ENCODE peak calls at places on chromosomes 3 and 15, in five cellular contexts. One of them, this sample, is unnamed.

GRCh38 chr3:87765256-87765655 is 293.5 kb downstream of the CGGBP1 start:
- DNase-seq in mesendoderm: no peak
- DNase-seq in IMR-90: no peak
- DNase-seq in H9: no peak
- DNase-seq in neuronal stem cell: no peak
- DNase-seq in this sample: no peak

GRCh38 chr3:111072016-111072891 is 638 bp downstream of the NECTIN3 start:
- DNase-seq in neuronal stem cell: no peak
- DNase-seq in mesendoderm: no peak
- DNase-seq in H9: peak; percentile 42
- DNase-seq in IMR-90: peak; percentile 25
- DNase-seq in this sample: peak; percentile 36

GRCh38 chr15:70794596-70795310 is 31.4 kb upstream of the UACA start:
- DNase-seq in neuronal stem cell: no peak
- DNase-seq in mesendoderm: no peak
- DNase-seq in H9: no peak
- DNase-seq in IMR-90: peak; percentile 66
- DNase-seq in this sample: no peak

GRCh38 chr3:21020681-21021080 is 730.3 kb downstream of the ZNF385D start:
- DNase-seq in neuronal stem cell: no peak
- DNase-seq in mesendoderm: no peak
- DNase-seq in H9: no peak
- DNase-seq in IMR-90: no peak
- DNase-seq in this sample: no peak

GRCh38 chr3:14524920-14525660 is 15.1 kb downstream of the GRIP2 start:
- DNase-seq in IMR-90: no peak
- DNase-seq in H9: peak; percentile 15
- DNase-seq in mesendoderm: no peak
- DNase-seq in neuronal stem cell: no peak
- DNase-seq in this sample: no peak

GRCh38 chr3:163916596-163917560 is 1161.4 kb downstream of the SI start:
- DNase-seq in mesendoderm: peak; percentile 35
- DNase-seq in neuronal stem cell: peak; percentile 3
- DNase-seq in H9: no peak
- DNase-seq in IMR-90: no peak
- DNase-seq in this sample: peak; percentile 76

GRCh38 chr15:77542491-77543001 is 90.2 kb downstream of the LINGO1 start:
- DNase-seq in H9: no peak
- DNase-seq in IMR-90: peak; percentile 53
- DNase-seq in neuronal stem cell: no peak
- DNase-seq in mesendoderm: peak; percentile 53
- DNase-seq in this sample: no peak

GRCh38 chr15:66142341-66142740 is 111.2 kb downstream of the MEGF11 start:
- DNase-seq in H9: no peak
- DNase-seq in IMR-90: no peak
- DNase-seq in neuronal stem cell: no peak
- DNase-seq in mesendoderm: no peak
- DNase-seq in this sample: no peak

GRCh38 chr15:78768531-78769408 is 42.5 kb downstream of the ADAMTS7 start:
- DNase-seq in neuronal stem cell: no peak
- DNase-seq in IMR-90: no peak
- DNase-seq in H9: no peak
- DNase-seq in mesendoderm: no peak
- DNase-seq in this sample: no peak

GRCh38 chr3:149373235-149374125 is 4.0 kb downstream of the TM4SF1 start:
- DNase-seq in H9: no peak
- DNase-seq in mesendoderm: no peak
- DNase-seq in neuronal stem cell: no peak
- DNase-seq in IMR-90: peak; percentile 85
- DNase-seq in this sample: peak; percentile 27

GRCh38 chr15:66253643-66254363 is at the start of gene MEGF11:
- DNase-seq in IMR-90: peak; percentile 28
- DNase-seq in mesendoderm: peak; percentile 81
- DNase-seq in neuronal stem cell: no peak
- DNase-seq in H9: peak; percentile 78
- DNase-seq in this sample: no peak

GRCh38 chr15:32030795-32031194 is 480 bp downstream of the CHRNA7 start:
- DNase-seq in IMR-90: no peak
- DNase-seq in mesendoderm: peak; percentile 52
- DNase-seq in H9: peak; percentile 41
- DNase-seq in neuronal stem cell: no peak
- DNase-seq in this sample: no peak

GRCh38 chr3:174170248-174170647 is 688.9 kb upstream of the NAALADL2 start:
- DNase-seq in IMR-90: peak; percentile 10
- DNase-seq in mesendoderm: peak; percentile 63
- DNase-seq in neuronal stem cell: no peak
- DNase-seq in H9: no peak
- DNase-seq in this sample: no peak

DNA sequence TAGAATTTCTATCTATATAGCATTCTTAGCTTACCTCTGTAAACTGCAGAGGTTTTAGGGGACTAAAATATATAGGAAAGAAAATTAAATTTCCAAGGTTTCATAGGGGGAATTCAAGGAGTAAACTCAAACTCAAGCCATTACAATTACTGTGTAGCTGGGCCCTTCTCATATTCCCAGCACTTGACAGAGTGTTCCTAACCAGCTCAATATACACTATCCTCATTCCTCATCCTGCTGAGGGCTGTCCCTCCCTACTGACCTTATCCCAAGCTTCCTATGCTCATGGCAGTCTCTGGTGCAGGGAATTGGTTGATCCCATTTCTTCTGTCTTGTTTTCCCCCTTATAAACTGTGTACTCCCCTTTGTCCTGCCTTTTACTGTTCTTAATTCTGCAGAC is 33.9 kb downstream of the NXPE3 start:
- DNase-seq in neuronal stem cell: no peak
- DNase-seq in IMR-90: no peak
- DNase-seq in H9: no peak
- DNase-seq in mesendoderm: no peak
- DNase-seq in this sample: no peak
- H2AK5ac ChIP-seq in neuronal stem cell: no peak overlapping the region
- H2AK5ac ChIP-seq in IMR-90: peak overlapping the region; percentile 2
- H2AK5ac ChIP-seq in H9: no peak overlapping the region
- H2AK5ac ChIP-seq in mesendoderm: no peak overlapping the region
- H2AK5ac ChIP-seq in this sample: no peak overlapping the region

GRCh38 chr3:169528289-169528688 is 135.2 kb downstream of the MECOM start:
- DNase-seq in IMR-90: peak; percentile 42
- DNase-seq in neuronal stem cell: no peak
- DNase-seq in mesendoderm: no peak
- DNase-seq in H9: no peak
- DNase-seq in this sample: no peak

GRCh38 chr3:169526246-169526645 is 137.3 kb downstream of the MECOM start:
- DNase-seq in neuronal stem cell: no peak
- DNase-seq in H9: no peak
- DNase-seq in mesendoderm: no peak
- DNase-seq in IMR-90: peak; percentile 1
- DNase-seq in this sample: no peak

GRCh38 chr3:169524131-169524530 is 139.4 kb downstream of the MECOM start:
- DNase-seq in H9: no peak
- DNase-seq in mesendoderm: no peak
- DNase-seq in neuronal stem cell: no peak
- DNase-seq in IMR-90: no peak
- DNase-seq in this sample: no peak

GRCh38 chr3:169527539-169527938 is 136.0 kb downstream of the MECOM start:
- DNase-seq in IMR-90: no peak
- DNase-seq in H9: no peak
- DNase-seq in neuronal stem cell: no peak
- DNase-seq in mesendoderm: no peak
- DNase-seq in this sample: no peak

GRCh38 chr3:169529013-169529412 is 134.5 kb downstream of the MECOM start:
- DNase-seq in H9: no peak
- DNase-seq in neuronal stem cell: no peak
- DNase-seq in mesendoderm: no peak
- DNase-seq in IMR-90: no peak
- DNase-seq in this sample: no peak
- H3K4me2 ChIP-seq in H9: no peak overlapping the region
- H3K4me2 ChIP-seq in neuronal stem cell: no peak overlapping the region
- H3K4me2 ChIP-seq in mesendoderm: no peak overlapping the region
- H3K4me2 ChIP-seq in IMR-90: no peak overlapping the region
- H3K4me2 ChIP-seq in this sample: no peak overlapping the region

DNA sequence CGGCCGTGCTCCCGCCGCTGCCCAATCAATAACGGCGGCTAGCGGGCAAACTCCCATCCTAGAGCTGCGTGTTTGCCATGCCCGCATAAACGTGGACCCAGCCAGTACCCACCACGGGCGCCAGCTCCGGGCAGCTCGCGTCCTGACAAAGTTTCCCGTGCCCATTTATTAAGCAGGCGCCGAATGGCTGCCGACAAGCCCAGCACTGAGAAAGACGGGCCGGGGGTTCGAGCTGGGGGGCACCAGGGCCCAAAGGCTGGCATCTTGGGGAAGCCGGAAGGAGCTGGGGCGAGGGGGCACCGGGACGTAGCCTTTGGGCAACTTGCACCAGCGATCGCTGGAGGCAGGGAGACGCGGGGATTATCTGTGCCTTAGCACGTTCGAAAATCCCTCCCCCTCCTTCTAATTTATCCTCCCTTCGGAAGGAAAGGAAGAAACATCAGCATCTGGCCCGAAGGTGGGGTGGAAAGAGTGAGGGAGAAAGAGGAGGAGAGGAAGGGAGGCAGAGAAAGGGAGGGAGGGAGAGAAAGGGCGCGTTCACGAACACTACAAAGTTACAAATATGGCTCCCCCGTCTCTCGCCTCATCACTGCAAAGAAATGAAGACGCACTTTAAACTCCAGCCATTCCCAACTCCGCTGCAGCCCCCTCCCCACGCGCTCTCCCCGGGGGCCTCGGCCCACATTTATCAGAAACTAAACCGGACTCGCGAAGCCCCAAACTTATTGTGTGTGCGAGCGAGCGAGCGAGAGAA is 1.1 kb downstream of the ANP32A start:
- DNase-seq in H9: peak; percentile 44
- DNase-seq in neuronal stem cell: peak; percentile 45
- DNase-seq in IMR-90: peak; percentile 47
- DNase-seq in mesendoderm: peak; percentile 82
- DNase-seq in this sample: peak; percentile 39
- H3K23ac ChIP-seq in H9: no peak overlapping the region
- H3K23ac ChIP-seq in neuronal stem cell: peak overlapping the region; percentile 97
- H3K23ac ChIP-seq in IMR-90: peak overlapping the region; percentile 96
- H3K23ac ChIP-seq in mesendoderm: peak overlapping the region; percentile 59
- H3K23ac ChIP-seq in this sample: no peak overlapping the region

GRCh38 chr3:40801276-40801675 is 276.5 kb downstream of the ZNF621 start:
- DNase-seq in IMR-90: no peak
- DNase-seq in H9: no peak
- DNase-seq in neuronal stem cell: no peak
- DNase-seq in mesendoderm: no peak
- DNase-seq in this sample: no peak
- H2AK5ac ChIP-seq in IMR-90: no peak overlapping the region
- H2AK5ac ChIP-seq in H9: no peak overlapping the region
- H2AK5ac ChIP-seq in neuronal stem cell: no peak overlapping the region
- H2AK5ac ChIP-seq in mesendoderm: no peak overlapping the region
- H2AK5ac ChIP-seq in this sample: no peak overlapping the region

GRCh38 chr3:123445702-123446101 is 3.2 kb downstream of the ADCY5 start:
- DNase-seq in IMR-90: no peak
- DNase-seq in neuronal stem cell: no peak
- DNase-seq in H9: no peak
- DNase-seq in mesendoderm: no peak
- DNase-seq in this sample: no peak
- H3K4me2 ChIP-seq in IMR-90: no peak overlapping the region
- H3K4me2 ChIP-seq in neuronal stem cell: no peak overlapping the region
- H3K4me2 ChIP-seq in H9: no peak overlapping the region
- H3K4me2 ChIP-seq in mesendoderm: no peak overlapping the region
- H3K4me2 ChIP-seq in this sample: no peak overlapping the region

This sample was measured in trophoblast cell.